ENCODE peak calls at places on chromosomes 11 and 22, in seven cellular contexts. X is WERI-Rb-1; K is T-helper 2 cell treated with Interferon-gamma antibody and Interleukin-4, amounts not matched to agents 5 μg/mL and 100 μg/mL, for 36 hours; T is stimulated activated CD4-positive, alpha-beta T cell treated with anti-CD3 and anti-CD28 coated beads, Interleukin-12 subunit alpha, Interleukin-12 subunit beta, amount 100 ng/mL, for 4 hours; P is mucosa of descending colon; M is NCI-H1417; D is GM23338. N is an unnamed sample.

GRCh38 chr22:20022231-20023069 is 1.5 kb downstream of the TANGO2 start:
- DNase-seq in X (no peak), K (no peak), T (no peak), P (no peak), M (no peak), D (no peak), N (no peak)

GRCh38 chr22:50242406-50242949 is 2.3 kb downstream of the TUBGCP6 start:
- DNase-seq in X (no peak), K (no peak), T (no peak), P (no peak), M (no peak), D (no peak), N (no peak)

GRCh38 chr22:41845380-41846267 is 12.7 kb downstream of the SREBF2 start:
- DNase-seq in X (peak), K (no peak), T (no peak), P (no peak), M (no peak), D (no peak), N (no peak)

GRCh38 chr11:5285703-5286102 is 16.0 kb upstream of the HBE1 start:
- DNase-seq in X (no peak), K (no peak), T (no peak), P (no peak), M (no peak), D (no peak), N (no peak)

GRCh38 chr22:42912049-42912448 is 55.0 kb upstream of the ARFGAP3 start:
- DNase-seq in X (no peak), K (no peak), T (no peak), P (no peak), M (no peak), D (no peak), N (no peak)

GRCh38 chr11:115980336-115980735 is 476.1 kb upstream of the CADM1 start:
- DNase-seq in X (no peak), K (no peak), T (no peak), P (no peak), M (no peak), D (no peak), N (no peak)

GRCh38 chr11:82191690-82192089 is 542.0 kb downstream of the FAM181B start:
- DNase-seq in X (peak), K (no peak), T (no peak), P (no peak), M (no peak), D (no peak), N (no peak)

GRCh38 chr11:10693509-10694071 is at the start of gene IRAG1:
- DNase-seq in X (peak), K (no peak), T (no peak), P (peak), M (no peak), D (peak), N (no peak)

GRCh38 chr11:32571039-32571438 is 12.6 kb upstream of the EIF3M start:
- DNase-seq in X (no peak), K (no peak), T (no peak), P (no peak), M (no peak), D (peak), N (no peak)

GRCh38 chr11:208917-209260 is 1.4 kb downstream of the RIC8A start:
- DNase-seq in X (no peak), K (no peak), T (no peak), P (no peak), M (no peak), D (no peak), N (no peak)

GRCh38 chr22:22085702-22086500 is 103.3 kb upstream of the TOP3B start:
- DNase-seq in X (no peak), K (no peak), T (no peak), P (no peak), M (no peak), D (no peak), N (no peak)

GRCh38 chr11:113341388-113342165 is 27.2 kb downstream of the TTC12 start:
- DNase-seq in X (peak), K (no peak), T (no peak), P (no peak), M (no peak), D (no peak), N (no peak)

GRCh38 chr11:415640-416041 is 842 bp upstream of the SIGIRR start:
- DNase-seq in X (no peak), K (no peak), T (no peak), P (no peak), M (no peak), D (no peak), N (no peak)

GRCh38 chr11:117052196-117053149 is 45.8 kb downstream of the SIK3 start:
- DNase-seq in X (peak), K (no peak), T (no peak), P (no peak), M (no peak), D (no peak), N (no peak)

GRCh38 chr22:37566329-37566837 is 6.1 kb downstream of the CDC42EP1 start:
- DNase-seq in X (no peak), K (peak), T (peak), P (peak), M (no peak), D (no peak), N (no peak)